ENCODE peak calls at places on chromosome 1, in five cellular contexts. L, B, H, R and X are unnamed samples.

GRCh38 chr1:22171951-22172715 is 29.2 kb upstream of the WNT4 start:
- DNase-seq in H (no peak), R (no peak), L (no peak), B (no peak), X (no peak)

GRCh38 chr1:78519446-78519845 is 28.7 kb downstream of the PTGFR start:
- DNase-seq in B (peak), H (no peak), R (no peak), L (no peak), X (no peak)

GRCh38 chr1:216238844-216239243 is 184.4 kb downstream of the USH2A start:
- DNase-seq in L (no peak), B (no peak), H (no peak), R (no peak), X (no peak)

GRCh38 chr1:53080769-53081168 is 18.8 kb downstream of the PODN start:
- DNase-seq in R (no peak), H (no peak), B (no peak), L (no peak), X (no peak)

GRCh38 chr1:168257397-168257796 is 23.3 kb upstream of the TBX19 start:
- DNase-seq in L (no peak), R (no peak), B (no peak), H (no peak), X (no peak)

GRCh38 chr1:225882008-225882698 is at the start of gene TMEM63A:
- DNase-seq in B (no peak), R (peak), L (peak), H (peak), X (peak)

GRCh38 chr1:206445116-206445515 is 25.2 kb upstream of the IKBKE start:
- DNase-seq in B (no peak), L (no peak), R (no peak), H (no peak), X (no peak)

GRCh38 chr1:212513586-212513985 is 80.9 kb downstream of the NENF start:
- DNase-seq in L (no peak), R (no peak), B (no peak), H (peak), X (no peak)

GRCh38 chr1:8182034-8182761 is 135.7 kb upstream of the SLC45A1 start:
- DNase-seq in H (no peak), B (no peak), R (no peak), L (peak), X (no peak)

GRCh38 chr1:59018860-59019259 is 235.0 kb upstream of the JUN start:
- DNase-seq in R (no peak), H (no peak), L (no peak), B (no peak), X (no peak)

GRCh38 chr1:234750922-234751595 is 141.1 kb upstream of the IRF2BP2 start:
- DNase-seq in B (no peak), L (no peak), H (no peak), R (no peak), X (no peak)

GRCh38 chr1:152227310-152227928 is 3.4 kb upstream of the HRNR start:
- DNase-seq in L (no peak), H (peak), R (no peak), B (peak), X (no peak)

GRCh38 chr1:17540255-17541001 is 930 bp downstream of the ARHGEF10L start:
- DNase-seq in B (no peak), L (no peak), R (no peak), H (peak), X (no peak)

GRCh38 chr1:85087659-85088407 is 39.5 kb upstream of the MCOLN3 start:
- DNase-seq in B (no peak), L (no peak), H (no peak), R (no peak), X (no peak)

GRCh38 chr1:201653238-201653637 is 114.3 kb downstream of the NAV1 start:
- DNase-seq in R (no peak), H (no peak), B (no peak), L (no peak), X (no peak)

GRCh38 chr1:213714645-213715044 is 273.1 kb upstream of the PROX1 start:
- DNase-seq in R (no peak), H (no peak), B (no peak), L (no peak), X (no peak)

GRCh38 chr1:150474869-150475268 is 12.3 kb upstream of the TARS2 start:
- DNase-seq in L (no peak), R (no peak), H (no peak), B (no peak), X (no peak)

GRCh38 chr1:31377361-31377863 is 4.5 kb upstream of the FABP3 start:
- DNase-seq in L (no peak), B (no peak), H (peak), R (no peak), X (no peak)

GRCh38 chr1:41245659-41246058 is 3.6 kb upstream of the SCMH1 start:
- DNase-seq in B (no peak), R (no peak), L (no peak), H (no peak), X (no peak)

GRCh38 chr1:28296401-28297220 is 32.2 kb upstream of the MED18 start:
- DNase-seq in R (no peak), B (no peak), L (no peak), H (no peak), X (no peak)

GRCh38 chr1:95388041-95388440 is 154.0 kb downstream of the RWDD3 start:
- DNase-seq in B (no peak), H (no peak), L (no peak), R (no peak), X (no peak)

GRCh38 chr1:17070163-17070525 is 16.3 kb upstream of the SDHB start:
- DNase-seq in R (no peak), L (no peak), B (no peak), H (no peak), X (no peak)

GRCh38 chr1:53725238-53725689 is 13.7 kb downstream of the GLIS1 start:
- DNase-seq in L (no peak), B (no peak), R (no peak), H (no peak), X (no peak)

GRCh38 chr1:110171134-110171733 is 20.9 kb downstream of the SLC6A17 start:
- DNase-seq in R (no peak), H (no peak), B (no peak), L (no peak), X (no peak)

GRCh38 chr1:3695326-3696217 is 43.3 kb downstream of the TP73 start:
- DNase-seq in H (peak), B (no peak), L (no peak), R (no peak), X (no peak)

GRCh38 chr1:58783090-58783992 is 506 bp downstream of the JUN start:
- DNase-seq in L (peak), R (peak), H (peak), B (no peak), X (peak)

GRCh38 chr1:218479436-218480115 is 134.4 kb downstream of the TGFB2 start:
- DNase-seq in R (no peak), H (peak), L (no peak), B (peak), X (no peak)

GRCh38 chr1:228289996-228290881 is 82.4 kb downstream of the OBSCN start:
- DNase-seq in L (no peak), H (no peak), R (no peak), B (no peak), X (no peak)

GRCh38 chr1:41862411-41863221 is 56.1 kb downstream of the HIVEP3 start:
- DNase-seq in B (no peak), H (peak), L (peak), R (no peak), X (peak)

GRCh38 chr1:1114431-1114830 is 1.5 kb downstream of the C1orf159 start:
- DNase-seq in R (no peak), L (no peak), B (no peak), H (no peak), X (no peak)